ENCODE peak calls at places on chromosomes 2 and 18, in ten cellular contexts. U is heart right ventricle, O is lower lobe of right lung, Z is kidney, Q is ovary, S is H1, V is psoas muscle, B is body of pancreas, N is A673, R is WERI-Rb-1. K is an unnamed sample. For H3K9me3, the result is how much of the 10 kb centered on the place peaks cover.

GRCh38 chr18:5872886-5873285 is 22.4 kb downstream of the TMEM200C start:
- DNase-seq in U (no peak), O (no peak), Z (no peak), Q (no peak), S (no peak), V (no peak), B (no peak), N (no peak), R (no peak), K (no peak)

GRCh38 chr2:206858972-206859739 is 80.2 kb upstream of the CPO start:
- DNase-seq in U (no peak), O (no peak), Z (no peak), Q (no peak), S (no peak), V (no peak), B (no peak), N (no peak), R (no peak), K (no peak)

GRCh38 chr2:43279317-43279840 is 53.0 kb upstream of the ZFP36L2 start:
- DNase-seq in U (no peak), O (no peak), Z (no peak), Q (no peak), S (no peak), V (no peak), B (no peak), N (no peak), R (no peak), K (no peak)

GRCh38 chr18:78986018-78986481 is 6.4 kb downstream of the SALL3 start:
- DNase-seq in U (no peak), O (no peak), Z (no peak), Q (no peak), S (no peak), V (no peak), B (no peak), N (peak), R (peak), K (no peak)

GRCh38 chr18:49521251-49521650 is 34.2 kb upstream of the C18orf32 start:
- DNase-seq in U (no peak), O (no peak), Z (no peak), Q (no peak), S (no peak), V (no peak), B (no peak), N (peak), R (peak), K (peak)

GRCh38 chr2:25232248-25232825 is 64.0 kb upstream of the POMC start:
- DNase-seq in U (no peak), O (no peak), Z (no peak), Q (no peak), S (no peak), V (no peak), B (no peak), N (no peak), R (no peak), K (no peak)

GRCh38 chr2:11256166-11256565 is 88.3 kb downstream of the ROCK2 start:
- DNase-seq in U (no peak), O (no peak), Z (no peak), Q (no peak), S (no peak), V (no peak), B (no peak), N (no peak), R (no peak), K (no peak)

GRCh38 chr18:42545825-42546224 is 569.7 kb downstream of the RIT2 start:
- DNase-seq in U (no peak), O (no peak), Z (no peak), Q (no peak), S (no peak), V (no peak), B (no peak), N (no peak), R (no peak), K (no peak)

GRCh38 chr2:162037886-162038285 is 36.1 kb downstream of the DPP4 start:
- DNase-seq in U (no peak), O (no peak), Z (no peak), Q (no peak), S (no peak), V (no peak), B (no peak), N (no peak), R (no peak), K (no peak)

GRCh38 chr2:177393824-177394614 is 1.4 kb downstream of the AGPS start:
- DNase-seq in U (no peak), O (no peak), Z (no peak), Q (no peak), S (no peak), V (no peak), B (no peak), N (no peak), R (no peak), K (no peak)

GRCh38 chr18:67217551-67218166 is 298.9 kb downstream of the DSEL start:
- DNase-seq in U (peak), O (no peak), Z (no peak), Q (peak), S (no peak), V (no peak), B (peak), N (peak), R (peak), K (peak)

GRCh38 chr2:191065785-191066184 is 51.8 kb upstream of the STAT1 start:
- DNase-seq in U (no peak), O (no peak), Z (no peak), Q (no peak), S (no peak), V (no peak), B (no peak), N (no peak), R (no peak), K (no peak)

GRCh38 chr2:191878576-191879298 is 31.8 kb upstream of the CAVIN2 start:
- DNase-seq in U (no peak), O (no peak), Z (no peak), Q (no peak), S (no peak), V (no peak), B (no peak), N (peak), R (no peak), K (no peak)

GRCh38 chr2:101688266-101688665 is 9.2 kb upstream of the MAP4K4 start:
- DNase-seq in U (no peak), O (no peak), Z (no peak), Q (no peak), S (no peak), V (no peak), B (no peak), N (no peak), R (no peak), K (no peak)

GRCh38 chr2:183284606-183285005 is 160.4 kb downstream of the NUP35 start:
- DNase-seq in U (no peak), O (no peak), Z (no peak), Q (no peak), S (no peak), V (no peak), B (no peak), N (peak), R (no peak), K (no peak)

GRCh38 chr2:120862254-120863172 is 126.8 kb downstream of the GLI2 start:
- DNase-seq in U (no peak), O (peak), Z (no peak), Q (no peak), S (no peak), V (peak), B (no peak), N (no peak), R (no peak), K (no peak)

DNA sequence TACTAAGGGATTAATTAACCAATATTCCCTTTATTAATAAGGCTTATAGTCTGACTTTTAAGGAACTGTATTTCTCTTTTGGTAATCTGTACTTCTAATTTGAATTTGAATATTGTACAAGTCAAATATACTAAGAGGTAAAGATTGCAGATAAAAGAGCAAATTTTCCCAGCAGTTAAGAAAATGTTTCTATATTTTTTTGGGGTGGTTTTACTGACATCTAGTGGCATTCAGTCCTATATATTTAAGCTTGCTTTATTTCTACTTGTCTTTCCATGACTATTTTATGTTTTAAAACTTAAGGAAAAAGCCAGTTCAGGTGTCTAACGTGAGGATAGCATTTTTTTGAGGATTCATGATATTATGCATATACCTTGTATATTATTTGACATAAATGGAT is 41.6 kb downstream of the TDRD15 start:
- DNase-seq in U (no peak), O (no peak), Z (no peak), Q (no peak), S (no peak), V (no peak), B (no peak), N (no peak), R (no peak), K (no peak)
- TF ChIP-seq CTCF in U (no peak), O (peak), Z (peak), Q (no peak), S (no peak), V (no peak), B (no peak), N (peak), R (no peak), K (no peak)

GRCh38 chr18:2442726-2443275 is 128.5 kb downstream of the METTL4 start:
- DNase-seq in U (no peak), O (no peak), Z (no peak), Q (no peak), S (no peak), V (no peak), B (no peak), N (no peak), R (no peak), K (no peak)
- H3K9me3 ChIP-seq in U (under half), O (under half), Z (under half), Q (under half), S (under half), V (under half), B (under half), N (under half), R (under half), K (under half)

DNA sequence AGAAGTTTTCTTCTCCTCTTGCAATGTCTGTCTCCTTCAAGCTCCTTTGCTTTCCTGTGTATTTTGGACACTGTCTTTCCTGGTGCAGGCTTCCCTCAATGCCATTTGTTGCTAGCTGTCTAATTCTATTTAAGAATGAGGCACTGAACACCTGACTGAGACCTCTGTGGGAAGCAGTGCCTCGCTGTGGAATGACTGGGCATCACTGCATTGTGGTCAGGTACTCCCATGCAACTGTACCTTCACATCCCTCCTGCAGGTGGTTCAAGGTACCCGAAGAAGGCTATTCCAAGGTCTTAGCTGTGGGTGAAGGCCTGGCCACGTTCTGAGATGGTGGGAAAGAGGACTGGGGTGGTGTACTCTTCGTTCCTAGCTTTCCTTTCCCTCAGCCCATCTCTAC is 152.8 kb upstream of the CTAGE1 start:
- DNase-seq in U (no peak), O (no peak), Z (no peak), Q (no peak), S (no peak), V (no peak), B (no peak), N (no peak), R (no peak), K (no peak)
- TF ChIP-seq CTCF in U (no peak), O (no peak), Z (no peak), Q (no peak), S (peak), V (no peak), B (no peak), N (no peak), R (peak), K (no peak)

GRCh38 chr2:196131384-196131861 is 40.0 kb downstream of the STK17B start:
- DNase-seq in U (peak), O (peak), Z (no peak), Q (no peak), S (no peak), V (no peak), B (peak), N (peak), R (peak), K (peak)

GRCh38 chr2:196128749-196129148 is 42.6 kb downstream of the STK17B start:
- DNase-seq in U (no peak), O (no peak), Z (no peak), Q (no peak), S (no peak), V (no peak), B (no peak), N (no peak), R (no peak), K (no peak)

GRCh38 chr2:196131949-196132925 is 39.1 kb downstream of the STK17B start:
- DNase-seq in U (no peak), O (no peak), Z (no peak), Q (no peak), S (no peak), V (no peak), B (no peak), N (peak), R (no peak), K (no peak)

GRCh38 chr2:196125596-196125995 is 45.8 kb downstream of the STK17B start:
- DNase-seq in U (peak), O (no peak), Z (no peak), Q (no peak), S (no peak), V (no peak), B (no peak), N (no peak), R (no peak), K (no peak)

GRCh38 chr2:196130039-196130825 is 41.1 kb downstream of the STK17B start:
- DNase-seq in U (no peak), O (no peak), Z (no peak), Q (no peak), S (no peak), V (no peak), B (no peak), N (no peak), R (peak), K (no peak)
- H3K9me3 ChIP-seq in U (under half), O (half or more), Z (under half), Q (under half), S (half or more), V (under half), B (under half), N (half or more), R (under half), K (under half)

GRCh38 chr18:23879544-23879943 is 135.0 kb upstream of the TTC39C start:
- DNase-seq in U (no peak), O (no peak), Z (no peak), Q (no peak), S (no peak), V (no peak), B (no peak), N (no peak), R (no peak), K (no peak)

GRCh38 chr18:23879126-23879525 is 135.4 kb upstream of the TTC39C start:
- DNase-seq in U (no peak), O (no peak), Z (no peak), Q (no peak), S (no peak), V (no peak), B (no peak), N (no peak), R (no peak), K (no peak)

GRCh38 chr18:23878336-23878900 is 136.1 kb upstream of the TTC39C start:
- DNase-seq in U (no peak), O (no peak), Z (no peak), Q (no peak), S (no peak), V (no peak), B (no peak), N (no peak), R (no peak), K (no peak)

GRCh38 chr18:23880931-23881330 is 133.6 kb upstream of the TTC39C start:
- DNase-seq in U (no peak), O (no peak), Z (no peak), Q (no peak), S (no peak), V (no peak), B (no peak), N (no peak), R (no peak), K (no peak)

DNA sequence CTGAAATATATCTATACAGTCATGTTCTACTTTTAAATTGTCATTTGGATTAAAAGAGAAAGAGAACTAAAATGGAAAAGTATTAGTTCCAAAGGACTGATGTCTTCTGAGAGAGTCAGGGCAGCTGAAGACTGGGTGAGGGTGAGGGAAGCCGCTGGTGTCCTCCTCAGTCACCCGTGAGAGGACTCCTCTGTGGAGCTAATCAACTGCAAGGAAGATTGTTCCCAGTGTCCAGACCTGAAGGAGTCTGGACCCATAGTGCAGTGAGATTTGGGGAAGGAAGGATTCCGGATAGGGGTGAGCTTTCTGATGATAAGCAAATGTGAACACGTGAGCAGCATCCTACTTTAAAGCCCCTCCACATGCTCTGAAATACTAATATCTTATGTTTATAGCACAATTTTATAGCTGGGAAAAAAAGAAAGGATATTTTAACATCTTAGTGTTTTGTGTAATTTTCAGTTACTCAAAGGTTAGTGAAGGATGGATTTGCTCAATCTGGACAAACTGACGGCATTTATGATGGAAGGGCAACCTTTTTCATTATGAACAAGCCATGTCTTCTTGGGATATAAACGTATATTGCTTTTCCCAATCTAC is 134.5 kb upstream of the TTC39C start:
- DNase-seq in U (no peak), O (no peak), Z (no peak), Q (no peak), S (no peak), V (no peak), B (no peak), N (no peak), R (no peak), K (no peak)
- TF ChIP-seq CTCF in U (no peak), O (no peak), Z (no peak), Q (no peak), S (no peak), V (no peak), B (no peak), N (no peak), R (no peak), K (no peak)